ENCODE peak calls at places on chromosome 18, in four cellular contexts. Z, F, T and Y are unnamed samples.

GRCh38 chr18:7987284-7987976 is 420.3 kb downstream of the PTPRM start:
- DNase-seq in Z (no peak), T (no peak), F (no peak), Y (no peak)

GRCh38 chr18:66495844-66496243 is 108.0 kb downstream of the CDH19 start:
- DNase-seq in T (no peak), F (peak; percentile 31), Z (peak; percentile 11), Y (peak; percentile 12)

GRCh38 chr18:59957957-59958356 is 58.2 kb downstream of the PMAIP1 start:
- DNase-seq in F (no peak), T (peak; percentile 73), Z (no peak), Y (no peak)

GRCh38 chr18:11323359-11323819 is 174.0 kb upstream of the PIEZO2 start:
- DNase-seq in T (no peak), Z (no peak), F (no peak), Y (no peak)

GRCh38 chr18:13382683-13382989 is 164.1 kb downstream of the LDLRAD4 start:
- DNase-seq in F (no peak), Z (no peak), T (no peak), Y (no peak)

GRCh38 chr18:48597110-48597509 is 58.3 kb downstream of the CTIF start:
- DNase-seq in F (no peak), T (no peak), Z (no peak), Y (no peak)

GRCh38 chr18:10546557-10547300 is 20.9 kb downstream of the NAPG start:
- DNase-seq in F (no peak), T (no peak), Z (no peak), Y (no peak)

GRCh38 chr18:70172225-70172624 is 33.3 kb downstream of the RTTN start:
- DNase-seq in T (no peak), Z (no peak), F (no peak), Y (no peak)

GRCh38 chr18:75189696-75190095 is 19.2 kb downstream of the PTGR3 start:
- DNase-seq in F (no peak), T (no peak), Z (no peak), Y (no peak)

GRCh38 chr18:39990540-39990939 is 1964.5 kb upstream of the PIK3C3 start:
- DNase-seq in F (no peak), Z (no peak), T (no peak), Y (no peak)

GRCh38 chr18:39839782-39840181 is 2115.3 kb upstream of the PIK3C3 start:
- DNase-seq in F (no peak), T (no peak), Z (no peak), Y (no peak)

GRCh38 chr18:32637216-32637615 is 135.6 kb downstream of the KLHL14 start:
- DNase-seq in F (no peak), Z (no peak), T (no peak), Y (no peak)

GRCh38 chr18:68779169-68779568 is 18.7 kb upstream of the CCDC102B start:
- DNase-seq in T (no peak), Z (no peak), F (no peak), Y (no peak)

GRCh38 chr18:52907522-52907921 is 567.5 kb downstream of the DCC start:
- DNase-seq in F (peak; percentile 28), Z (no peak), T (no peak), Y (no peak)

GRCh38 chr18:36808681-36809080 is 20.1 kb downstream of the TPGS2 start:
- DNase-seq in F (no peak), Z (no peak), T (no peak), Y (no peak)

GRCh38 chr18:13270279-13270911 is 51.8 kb downstream of the LDLRAD4 start:
- DNase-seq in T (no peak), Z (no peak), F (no peak), Y (no peak)

GRCh38 chr18:55246278-55246677 is 287.0 kb upstream of the CCDC68 start:
- DNase-seq in Z (no peak), F (no peak), T (no peak), Y (no peak)

GRCh38 chr18:56748698-56749268 is 97.6 kb downstream of the WDR7 start:
- DNase-seq in T (no peak), Z (no peak), F (no peak), Y (no peak)

GRCh38 chr18:73715228-73715670 is 432.4 kb downstream of the FBXO15 start:
- DNase-seq in F (no peak), Z (no peak), T (no peak), Y (no peak)

GRCh38 chr18:78506031-78506461 is 473.6 kb upstream of the SALL3 start:
- DNase-seq in F (no peak), T (no peak), Z (peak; percentile 43), Y (peak; percentile 39)

GRCh38 chr18:47846431-47846830 is 84.0 kb downstream of the SMAD2 start:
- DNase-seq in T (no peak), F (no peak), Z (no peak), Y (no peak)

GRCh38 chr18:70420151-70420898 is 131.5 kb downstream of the SOCS6 start:
- DNase-seq in T (no peak), Z (no peak), F (no peak), Y (no peak)

GRCh38 chr18:39555511-39555910 is 1989.9 kb upstream of the CELF4 start:
- DNase-seq in T (no peak), Z (no peak), F (no peak), Y (no peak)

GRCh38 chr18:37487400-37487831 is 78.2 kb downstream of the CELF4 start:
- DNase-seq in F (no peak), Z (no peak), T (no peak), Y (no peak)

GRCh38 chr18:73638709-73639108 is 508.9 kb downstream of the FBXO15 start:
- DNase-seq in F (no peak), Z (no peak), T (no peak), Y (no peak)

GRCh38 chr18:33711514-33711913 is 133.5 kb downstream of the ASXL3 start:
- DNase-seq in F (no peak), T (no peak), Z (no peak), Y (no peak)

GRCh38 chr18:11309172-11309571 is 159.8 kb upstream of the PIEZO2 start:
- DNase-seq in F (no peak), T (no peak), Z (no peak), Y (no peak)

GRCh38 chr18:49597152-49597551 is 35.3 kb downstream of the LIPG start:
- DNase-seq in Z (no peak), T (no peak), F (no peak), Y (no peak)

GRCh38 chr18:66752733-66753132 is 148.8 kb upstream of the CDH19 start:
- DNase-seq in Z (no peak), T (no peak), F (no peak), Y (no peak)

GRCh38 chr18:11851156-11852047 is at the start of gene CHMP1B:
- DNase-seq in F (peak; percentile 99), Z (peak; percentile 89), T (peak; percentile 98), Y (peak; percentile 96)

GRCh38 chr18:50665519-50665918 is 105.6 kb downstream of the MAPK4 start:
- DNase-seq in F (peak; percentile 69), T (no peak), Z (no peak), Y (no peak)

GRCh38 chr18:41226186-41226585 is 728.8 kb upstream of the PIK3C3 start:
- DNase-seq in T (no peak), Z (no peak), F (no peak), Y (no peak)

GRCh38 chr18:7177131-7177744 is 53.7 kb upstream of the LRRC30 start:
- DNase-seq in T (no peak), Z (no peak), F (no peak), Y (peak; percentile 29)

GRCh38 chr18:12121175-12122095 is 27.8 kb downstream of the ANKRD62 start:
- DNase-seq in Z (no peak), F (no peak), T (no peak), Y (no peak)

GRCh38 chr18:78128004-78128403 is 851.6 kb upstream of the SALL3 start:
- DNase-seq in T (no peak), Z (no peak), F (no peak), Y (no peak)

GRCh38 chr18:73340135-73340934 is 472.5 kb upstream of the NETO1 start:
- DNase-seq in Z (no peak), F (no peak), T (no peak), Y (no peak)

GRCh38 chr18:77069931-77070330 is 62.7 kb downstream of the MBP start:
- DNase-seq in F (no peak), Z (no peak), T (no peak), Y (no peak)

GRCh38 chr18:77071711-77072292 is 60.8 kb downstream of the MBP start:
- DNase-seq in F (no peak), Z (no peak), T (no peak), Y (no peak)

GRCh38 chr18:77072566-77072965 is 60.0 kb downstream of the MBP start:
- DNase-seq in Z (no peak), T (no peak), F (no peak), Y (no peak)

GRCh38 chr18:77070627-77071026 is 62.0 kb downstream of the MBP start:
- DNase-seq in T (no peak), Z (no peak), F (no peak), Y (no peak)

GRCh38 chr18:77071061-77071460 is 61.5 kb downstream of the MBP start:
- DNase-seq in Z (no peak), T (no peak), F (no peak), Y (no peak)
- H3K27ac ChIP-seq in Z (no peak overlapping the region), T (no peak overlapping the region), F (no peak overlapping the region), Y (no peak overlapping the region)

GRCh38 chr18:4789506-4789905 is 334.4 kb upstream of the DLGAP1 start:
- DNase-seq in T (no peak), Z (no peak), F (no peak), Y (no peak)
- H3K27ac ChIP-seq in T (no peak overlapping the region), Z (no peak overlapping the region), F (no peak overlapping the region), Y (no peak overlapping the region)

GRCh38 chr18:62781893-62782292 is 66.6 kb downstream of the PHLPP1 start:
- DNase-seq in Z (no peak), T (no peak), F (no peak), Y (no peak)

GRCh38 chr18:62778976-62779869 is 63.9 kb downstream of the PHLPP1 start:
- DNase-seq in Z (no peak), F (no peak), T (no peak), Y (no peak)

GRCh38 chr18:62784338-62784965 is 69.1 kb downstream of the PHLPP1 start:
- DNase-seq in F (no peak), T (no peak), Z (no peak), Y (no peak)

GRCh38 chr18:62777814-62778213 is 62.5 kb downstream of the PHLPP1 start:
- DNase-seq in T (no peak), F (no peak), Z (no peak), Y (no peak)

GRCh38 chr18:62781262-62781661 is 65.9 kb downstream of the PHLPP1 start:
- DNase-seq in T (no peak), F (no peak), Z (no peak), Y (no peak)
- H3K27ac ChIP-seq in T (no peak overlapping the region), F (no peak overlapping the region), Z (no peak overlapping the region), Y (peak overlapping the region; percentile 16)

GRCh38 chr18:25230658-25231326 is 121.2 kb downstream of the ZNF521 start:
- DNase-seq in Z (peak; percentile 83), F (peak; percentile 72), T (no peak), Y (peak; percentile 65)

GRCh38 chr18:25229080-25229479 is 122.9 kb downstream of the ZNF521 start:
- DNase-seq in T (no peak), Z (no peak), F (no peak), Y (no peak)

GRCh38 chr18:25231327-25231691 is 120.7 kb downstream of the ZNF521 start:
- DNase-seq in F (no peak), Z (no peak), T (no peak), Y (no peak)

GRCh38 chr18:25228410-25228809 is 123.6 kb downstream of the ZNF521 start:
- DNase-seq in T (no peak), Z (no peak), F (no peak), Y (no peak)

DNA sequence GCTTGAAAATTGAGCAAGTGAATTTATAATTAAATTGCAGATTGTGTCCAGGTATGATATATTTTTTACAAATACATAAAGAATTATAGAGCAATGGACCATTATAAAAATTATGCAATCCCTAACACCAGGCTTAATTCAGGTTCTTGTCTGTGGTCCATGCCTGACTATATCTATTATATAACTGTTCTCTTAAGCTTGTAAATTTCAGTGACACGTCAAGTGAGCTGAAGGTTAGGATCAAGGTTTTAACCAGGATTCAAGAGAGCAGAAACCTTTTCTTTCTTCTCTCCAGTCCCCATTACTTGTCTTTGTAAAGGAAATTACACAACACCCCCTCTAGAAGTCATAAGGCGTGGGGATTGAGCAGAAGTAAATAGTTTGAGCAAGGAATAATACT is 122.1 kb downstream of the ZNF521 start:
- DNase-seq in T (no peak), Z (no peak), F (no peak), Y (no peak)
- H3K27ac ChIP-seq in T (no peak overlapping the region), Z (no peak overlapping the region), F (peak overlapping the region; percentile 74), Y (no peak overlapping the region)